ENCODE peak calls at places on chromosomes 2 and 18, in four cellular contexts. U is WTC11, D is K562, G is HEK293T. F is an unnamed sample.

GRCh38 chr2:95314964-95315611 is 17.9 kb downstream of the KCNIP3 start:
- DNase-seq in U (peak; percentile 71), D (peak; percentile 48), G (peak; percentile 51), F (peak; percentile 36)

GRCh38 chr18:50947899-50948298 is 19.9 kb upstream of the ELAC1 start:
- DNase-seq in U (no peak), D (no peak), G (no peak), F (no peak)

GRCh38 chr18:35861367-35862114 is 110.9 kb upstream of the RMP24 start:
- DNase-seq in U (no peak), D (no peak), G (no peak), F (no peak)

GRCh38 chr2:225171350-225171749 is 129.1 kb upstream of the DOCK10 start:
- DNase-seq in U (no peak), D (no peak), G (no peak), F (no peak)

GRCh38 chr18:54919412-54919811 is 39.8 kb downstream of the CCDC68 start:
- DNase-seq in U (no peak), D (no peak), G (no peak), F (no peak)

GRCh38 chr2:221104391-221104811 is 467.7 kb downstream of the EPHA4 start:
- DNase-seq in U (peak; percentile 25), D (no peak), G (no peak), F (no peak)

GRCh38 chr2:42969231-42970150 is 177.1 kb upstream of the HAAO start:
- DNase-seq in U (no peak), D (no peak), G (no peak), F (no peak)

GRCh38 chr2:191899442-191899841 is 52.6 kb upstream of the CAVIN2 start:
- DNase-seq in U (no peak), D (no peak), G (no peak), F (no peak)

GRCh38 chr2:140658766-140659165 is 1472.0 kb downstream of the LRP1B start:
- DNase-seq in U (no peak), D (no peak), G (peak; percentile 13), F (no peak)

GRCh38 chr2:44537264-44537663 is 175.5 kb downstream of the CAMKMT start:
- DNase-seq in U (no peak), D (no peak), G (no peak), F (no peak)

GRCh38 chr2:192091480-192091879 is 103.3 kb downstream of the TMEFF2 start:
- DNase-seq in U (no peak), D (no peak), G (no peak), F (no peak)

GRCh38 chr2:19899853-19900525 is 1.8 kb downstream of the TTC32 start:
- DNase-seq in U (no peak), D (no peak), G (no peak), F (peak; percentile 21)

GRCh38 chr18:26415631-26416030 is 132.7 kb downstream of the KCTD1 start:
- DNase-seq in U (no peak), D (no peak), G (no peak), F (no peak)

GRCh38 chr2:101828267-101829017 is 130.9 kb downstream of the MAP4K4 start:
- DNase-seq in U (no peak), D (no peak), G (no peak), F (no peak)

GRCh38 chr18:64090876-64091275 is 58.0 kb downstream of the LINC00305 start:
- DNase-seq in U (no peak), D (no peak), G (no peak), F (no peak)

GRCh38 chr2:44793322-44793870 is 148.1 kb upstream of the SIX3 start:
- DNase-seq in U (peak; percentile 55), D (no peak), G (no peak), F (no peak)

GRCh38 chr2:167862787-167863186 is 384.6 kb downstream of the STK39 start:
- DNase-seq in U (no peak), D (no peak), G (no peak), F (no peak)

GRCh38 chr2:3805120-3805519 is 101.7 kb downstream of the DCDC2C start:
- DNase-seq in U (no peak), D (peak; percentile 31), G (peak; percentile 56), F (peak; percentile 57)

GRCh38 chr2:71100195-71100964 is 29.6 kb downstream of the MCEE start:
- DNase-seq in U (peak; percentile 72), D (peak; percentile 85), G (peak; percentile 83), F (peak; percentile 57)
- TF ChIP-seq ELF4 in U (no peak), D (no peak), G (no peak), F (no peak)

GRCh38 chr18:31565345-31565744 is 26.3 kb upstream of the TTR start:
- DNase-seq in U (no peak), D (no peak), G (no peak), F (no peak)

GRCh38 chr18:31566576-31567306 is 24.9 kb upstream of the TTR start:
- DNase-seq in U (no peak), D (no peak), G (no peak), F (peak; percentile 49)

GRCh38 chr18:31565782-31566512 is 25.7 kb upstream of the TTR start:
- DNase-seq in U (no peak), D (no peak), G (no peak), F (no peak)

GRCh38 chr18:31562726-31563125 is 29.0 kb upstream of the TTR start:
- DNase-seq in U (no peak), D (no peak), G (no peak), F (no peak)

GRCh38 chr18:31563778-31564177 is 27.9 kb upstream of the TTR start:
- DNase-seq in U (no peak), D (peak; percentile 41), G (no peak), F (no peak)
- TF ChIP-seq ELF4 in U (no peak), D (no peak), G (no peak), F (no peak)

DNA sequence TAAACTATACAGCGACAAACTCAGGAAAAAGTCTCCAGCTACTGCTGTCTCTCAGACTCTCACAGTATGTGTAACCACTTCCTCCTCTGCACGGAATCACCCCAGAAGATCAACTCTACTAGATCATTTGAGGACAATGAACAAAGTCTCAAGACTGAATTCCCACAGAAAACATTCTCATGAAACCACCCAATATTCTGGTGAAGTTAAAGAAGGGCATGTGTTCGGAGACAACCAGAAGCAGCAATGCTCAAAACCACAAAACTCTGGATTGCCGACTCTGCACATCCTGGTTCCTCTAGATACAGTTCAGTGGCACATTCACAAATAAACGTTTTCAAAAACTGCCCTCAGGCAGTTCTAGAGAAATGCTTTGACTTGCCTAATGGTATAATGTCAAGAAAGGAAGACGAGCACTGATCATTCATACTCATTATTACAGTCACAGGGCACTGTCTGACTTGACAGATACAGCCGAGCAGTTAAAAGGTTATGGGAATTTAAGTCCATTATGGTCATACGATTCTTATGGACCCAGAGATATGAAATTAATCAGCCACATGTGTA is 91.9 kb upstream of the STK17B start:
- DNase-seq in U (no peak), D (no peak), G (no peak), F (no peak)
- TF ChIP-seq ELF4 in U (no peak), D (no peak), G (no peak), F (no peak)

GRCh38 chr2:190538201-190538600 is 3.7 kb upstream of the NEMP2 start:
- DNase-seq in U (no peak), D (no peak), G (no peak), F (no peak)

GRCh38 chr2:190535119-190535439 is 557 bp upstream of the NEMP2 start:
- DNase-seq in U (no peak), D (no peak), G (no peak), F (no peak)

GRCh38 chr2:190540048-190540447 is 5.5 kb upstream of the NEMP2 start:
- DNase-seq in U (no peak), D (no peak), G (no peak), F (no peak)

GRCh38 chr2:190535586-190535985 is 1.1 kb upstream of the NEMP2 start:
- DNase-seq in U (no peak), D (no peak), G (no peak), F (no peak)

DNA sequence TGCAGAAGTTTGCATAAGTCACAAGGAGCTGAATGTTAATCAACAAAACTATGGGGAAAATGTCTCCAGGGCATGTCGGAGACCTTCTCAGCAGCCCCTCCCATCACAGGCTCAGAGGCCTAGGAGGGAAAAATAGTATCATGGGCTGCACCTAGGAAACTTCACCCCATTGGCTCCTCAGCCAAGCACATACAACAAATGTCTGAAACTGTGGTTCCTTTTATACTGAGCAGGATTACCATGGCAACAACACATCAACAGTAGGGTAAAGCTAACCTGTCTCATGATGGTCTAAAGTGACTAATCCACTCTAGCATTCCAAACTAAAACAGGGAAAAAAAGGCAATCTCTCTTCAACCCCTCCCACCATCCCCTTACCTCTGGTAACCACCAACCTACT is 3.2 kb upstream of the NEMP2 start:
- DNase-seq in U (no peak), D (no peak), G (no peak), F (peak; percentile 46)
- TF ChIP-seq ELF4 in U (no peak), D (no peak), G (no peak), F (no peak)

DNA sequence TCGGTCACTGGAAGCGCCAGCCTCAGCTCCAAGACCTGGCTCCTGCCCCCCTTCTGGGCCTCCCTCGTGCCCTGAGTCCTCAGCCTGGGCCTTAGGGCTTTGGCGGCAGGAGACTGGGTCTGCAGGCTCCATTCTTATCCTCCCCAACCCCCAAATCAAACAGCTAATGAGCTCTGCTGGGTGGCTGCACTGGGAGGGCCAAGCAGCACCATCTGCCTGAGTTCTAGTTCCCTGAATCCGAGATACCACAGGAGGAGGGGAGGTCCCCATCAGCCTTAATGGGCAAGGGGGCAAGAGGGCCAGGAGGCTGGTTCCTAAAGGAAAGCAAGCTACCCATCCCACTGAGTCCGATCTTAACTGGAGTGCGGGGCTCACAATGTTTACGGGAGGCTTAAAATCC is 52.9 kb downstream of the FAM178B start:
- DNase-seq in U (no peak), D (no peak), G (no peak), F (no peak)
- TF ChIP-seq ELF4 in U (no peak), D (no peak), G (no peak), F (no peak)

GRCh38 chr2:181554511-181554910 is 97.3 kb downstream of the ITGA4 start:
- DNase-seq in U (no peak), D (no peak), G (peak; percentile 12), F (no peak)

GRCh38 chr2:181552808-181553207 is 95.6 kb downstream of the ITGA4 start:
- DNase-seq in U (no peak), D (no peak), G (no peak), F (no peak)

DNA sequence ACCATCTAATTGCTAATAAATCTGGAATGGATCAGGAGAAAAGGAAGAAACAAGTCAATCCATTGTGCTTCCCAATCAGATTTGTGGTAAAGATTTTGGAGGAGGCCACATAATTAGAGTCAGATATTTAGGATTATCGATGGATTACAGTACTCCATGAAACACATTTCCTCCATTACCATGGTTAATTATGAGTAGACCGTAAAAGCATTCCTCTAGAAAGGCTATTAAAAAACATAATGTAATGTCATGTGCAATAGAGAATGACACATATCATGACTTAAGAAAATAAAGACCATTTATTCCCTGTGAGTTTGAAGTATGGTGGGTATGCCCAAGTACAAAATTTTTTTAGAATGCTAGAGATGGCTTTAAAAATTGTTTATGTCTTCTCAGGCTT is 96.1 kb downstream of the ITGA4 start:
- DNase-seq in U (no peak), D (no peak), G (no peak), F (no peak)
- TF ChIP-seq ELF4 in U (no peak), D (no peak), G (no peak), F (no peak)

GRCh38 chr18:28175930-28176673 is 828 bp downstream of the CDH2 start:
- DNase-seq in U (peak; percentile 46), D (no peak), G (peak; percentile 38), F (no peak)
- TF ChIP-seq ELF4 in U (no peak), D (no peak), G (no peak), F (no peak)